ENCODE peak calls at places on chromosomes 5 and 9, in ten cellular contexts. A is T-helper 9 cell, F is transverse colon, V is GM04504, O is breast epithelium, X is AG09309, B is anterior cingulate cortex, R is mammary epithelial cell, P is astrocyte of the hippocampus, K is naive B cell. L is an unnamed sample.

GRCh38 chr9:10250200-10250599 is 362.6 kb downstream of the PTPRD start:
- DNase-seq in R (no peak), V (no peak), B (no peak), A (no peak), K (no peak), P (no peak), X (no peak), O (no peak), F (no peak), L (no peak)

GRCh38 chr9:35606138-35606504 is 1.1 kb downstream of the TESK1 start:
- DNase-seq in P (peak; percentile 10), R (no peak), A (no peak), V (no peak), O (no peak), F (no peak), X (no peak), K (no peak), B (no peak), L (no peak)

GRCh38 chr5:72871358-72872024 is 55.0 kb downstream of the TNPO1 start:
- DNase-seq in A (no peak), B (no peak), K (no peak), O (no peak), V (no peak), R (no peak), P (peak; percentile 15), X (no peak), F (no peak), L (no peak)

GRCh38 chr5:168653611-168654010 is 74.4 kb upstream of the PANK3 start:
- DNase-seq in B (no peak), P (no peak), K (no peak), V (no peak), A (no peak), X (no peak), O (no peak), R (no peak), F (no peak), L (no peak)

GRCh38 chr5:64207978-64208377 is 42.3 kb downstream of the RNF180 start:
- DNase-seq in K (no peak), B (no peak), X (no peak), A (no peak), R (peak; percentile 11), P (peak; percentile 23), O (no peak), V (peak; percentile 7), F (no peak), L (no peak)

GRCh38 chr5:134242146-134242545 is 16.3 kb upstream of the PPP2CA start:
- DNase-seq in V (no peak), O (no peak), R (no peak), B (peak; percentile 16), A (no peak), P (peak; percentile 68), K (no peak), F (peak; percentile 16), X (peak; percentile 81), L (peak; percentile 44)

GRCh38 chr9:112544477-112544876 is 57.9 kb downstream of the KIAA1958 start:
- DNase-seq in P (no peak), R (no peak), O (no peak), A (no peak), B (no peak), X (no peak), K (no peak), F (no peak), V (no peak), L (no peak)

GRCh38 chr5:473344-474192 is 30.6 kb downstream of the EXOC3 start:
- DNase-seq in K (peak; percentile 33), P (peak; percentile 68), B (peak; percentile 61), R (peak; percentile 60), A (peak; percentile 19), V (no peak), F (peak; percentile 44), O (no peak), X (peak; percentile 3), L (peak; percentile 76)

GRCh38 chr9:118009585-118009984 is 305.4 kb downstream of the TLR4 start:
- DNase-seq in P (peak; percentile 38), O (no peak), V (no peak), A (no peak), B (no peak), K (no peak), F (no peak), R (no peak), X (no peak), L (no peak)

GRCh38 chr5:96004087-96004486 is 42.4 kb upstream of the ELL2 start:
- DNase-seq in F (no peak), A (no peak), X (no peak), K (no peak), R (no peak), B (no peak), V (no peak), O (no peak), P (no peak), L (no peak)

GRCh38 chr5:5105531-5105930 is 34.6 kb upstream of the ADAMTS16 start:
- DNase-seq in R (peak; percentile 45), A (no peak), V (no peak), O (no peak), B (no peak), K (no peak), F (no peak), P (no peak), X (no peak), L (no peak)

GRCh38 chr9:18014556-18014955 is 435.7 kb downstream of the SH3GL2 start:
- DNase-seq in F (no peak), B (no peak), A (no peak), R (no peak), O (no peak), K (no peak), X (no peak), V (no peak), P (no peak), L (no peak)

GRCh38 chr5:150209020-150209635 is 19.3 kb downstream of the SLC6A7 start:
- DNase-seq in K (no peak), P (peak; percentile 78), A (no peak), F (peak; percentile 85), O (peak; percentile 79), R (peak; percentile 23), X (peak; percentile 67), V (no peak), B (no peak), L (peak; percentile 68)

GRCh38 chr9:83166369-83166768 is 103.4 kb upstream of the RASEF start:
- DNase-seq in R (peak; percentile 35), O (peak; percentile 26), K (no peak), X (no peak), B (no peak), V (no peak), P (no peak), F (peak; percentile 55), A (no peak), L (peak; percentile 66)

GRCh38 chr9:94144394-94144793 is 60.1 kb downstream of the PTPDC1 start:
- DNase-seq in V (no peak), O (peak; percentile 32), B (no peak), K (no peak), X (peak; percentile 28), R (no peak), F (no peak), A (no peak), P (peak; percentile 85), L (no peak)

GRCh38 chr9:4086119-4087088 is 213.5 kb downstream of the GLIS3 start:
- DNase-seq in O (no peak), R (peak; percentile 21), P (no peak), X (no peak), K (no peak), V (no peak), B (no peak), A (no peak), F (no peak), L (no peak)

GRCh38 chr9:128020692-128021091 is 39.9 kb upstream of the EEIG1 start:
- DNase-seq in X (no peak), O (no peak), R (no peak), F (no peak), K (no peak), V (no peak), P (no peak), B (no peak), A (no peak), L (no peak)

GRCh38 chr5:43396762-43397304 is 15.4 kb downstream of the CCL28 start:
- DNase-seq in B (peak; percentile 6), O (peak; percentile 41), R (peak; percentile 60), V (no peak), K (peak; percentile 78), X (no peak), P (peak; percentile 41), F (peak; percentile 45), A (peak; percentile 28), L (peak; percentile 64)

GRCh38 chr5:56465757-56466127 is 232.6 kb upstream of the ANKRD55 start:
- DNase-seq in K (no peak), A (no peak), V (no peak), X (no peak), B (no peak), P (no peak), O (no peak), F (no peak), R (no peak), L (no peak)

GRCh38 chr5:133032852-133033742 is 6.7 kb upstream of the ZCCHC10 start:
- DNase-seq in B (no peak), X (no peak), K (peak; percentile 79), F (no peak), R (no peak), V (no peak), A (no peak), P (peak; percentile 46), O (no peak), L (no peak)

GRCh38 chr9:88433583-88434240 is 45.5 kb downstream of the SPIN1 start:
- DNase-seq in A (no peak), V (no peak), K (no peak), P (peak; percentile 39), B (no peak), R (no peak), O (no peak), X (no peak), F (no peak), L (no peak)

GRCh38 chr9:109022909-109023308 is 9.6 kb upstream of the CTNNAL1 start:
- DNase-seq in K (no peak), X (no peak), F (no peak), V (no peak), O (no peak), P (peak; percentile 30), A (no peak), R (no peak), B (no peak), L (no peak)